ENCODE peak calls at places on chromosomes 3 and 15, in five cellular contexts. F is suprapubic skin, S is hepatocyte, J is adipocyte, O is IMR-90. K is an unnamed sample.

GRCh38 chr3:156532730-156533129 is 22.2 kb downstream of the SSR3 start:
- DNase-seq in O (no peak), F (no peak), J (no peak), S (no peak), K (no peak)

GRCh38 chr15:85587707-85588441 is 206.9 kb downstream of the KLHL25 start:
- DNase-seq in O (peak; percentile 82), S (peak; percentile 41), J (peak; percentile 56), F (no peak), K (no peak)

GRCh38 chr3:42778644-42779043 is 5.6 kb upstream of the CCDC13 start:
- DNase-seq in F (no peak), S (no peak), J (peak; percentile 44), O (peak; percentile 87), K (no peak)

GRCh38 chr3:89851974-89852621 is 744.7 kb downstream of the EPHA3 start:
- DNase-seq in J (peak; percentile 59), S (peak; percentile 83), F (no peak), O (peak; percentile 14), K (peak; percentile 52)

GRCh38 chr3:81891496-81891895 is 130.1 kb upstream of the GBE1 start:
- DNase-seq in O (no peak), S (no peak), J (no peak), F (no peak), K (no peak)

GRCh38 chr3:61563614-61564404 is 2.4 kb downstream of the PTPRG start:
- DNase-seq in F (no peak), O (no peak), J (peak; percentile 43), S (peak; percentile 19), K (no peak)

GRCh38 chr15:46127361-46127874 is 492.6 kb downstream of the SQOR start:
- DNase-seq in F (no peak), J (no peak), O (peak; percentile 86), S (no peak), K (no peak)

GRCh38 chr3:57691411-57692133 is 1.3 kb downstream of the DENND6A start:
- DNase-seq in F (no peak), J (peak; percentile 29), O (peak; percentile 7), S (no peak), K (no peak)

GRCh38 chr3:39130693-39131265 is 22.6 kb downstream of the CSRNP1 start:
- DNase-seq in O (no peak), F (no peak), J (no peak), S (no peak), K (no peak)

GRCh38 chr15:67832031-67832551 is 6.8 kb downstream of the SKOR1 start:
- DNase-seq in S (no peak), O (peak; percentile 29), J (peak; percentile 33), F (no peak), K (no peak)

GRCh38 chr3:26104856-26105255 is 315.0 kb downstream of the OXSM start:
- DNase-seq in O (no peak), S (no peak), J (no peak), F (no peak), K (no peak)
- H3K4me1 ChIP-seq in O (no peaks in the 10 kb centered on the region), S (peaks cover 13% of the 10 kb centered on the region), J (no peaks in the 10 kb centered on the region), F (no peaks in the 10 kb centered on the region), K (no peaks in the 10 kb centered on the region)

GRCh38 chr3:37458162-37458895 is 283.9 kb upstream of the LRRFIP2 start:
- DNase-seq in O (no peak), F (no peak), S (peak; percentile 30), J (no peak), K (no peak)

GRCh38 chr3:37456791-37457190 is 282.4 kb upstream of the LRRFIP2 start:
- DNase-seq in F (no peak), S (no peak), J (no peak), O (no peak), K (no peak)

GRCh38 chr3:37457392-37458065 is 283.1 kb upstream of the LRRFIP2 start:
- DNase-seq in S (no peak), F (no peak), J (peak; percentile 9), O (no peak), K (no peak)

GRCh38 chr3:37456270-37456708 is 281.9 kb upstream of the LRRFIP2 start:
- DNase-seq in J (no peak), S (no peak), O (no peak), F (no peak), K (no peak)

GRCh38 chr3:37453393-37454391 is 279.3 kb upstream of the LRRFIP2 start:
- DNase-seq in F (no peak), J (no peak), S (peak; percentile 76), O (no peak), K (peak; percentile 67)
- H3K4me1 ChIP-seq in F (peaks cover 62% of the 10 kb centered on the region), J (peaks cover 31% of the 10 kb centered on the region), S (peaks cover 29% of the 10 kb centered on the region), O (no peaks in the 10 kb centered on the region), K (peaks cover 12% of the 10 kb centered on the region)

GRCh38 chr3:50124363-50125226 is 30.5 kb upstream of the SEMA3F start:
- DNase-seq in S (no peak), O (no peak), F (no peak), J (peak; percentile 27), K (no peak)
- H3K4me1 ChIP-seq in S (peaks cover 52% of the 10 kb centered on the region), O (peaks cover 31% of the 10 kb centered on the region), F (peaks cover 56% of the 10 kb centered on the region), J (peaks cover 14% of the 10 kb centered on the region), K (peaks cover 49% of the 10 kb centered on the region)

GRCh38 chr3:47265008-47265407 is 17.6 kb downstream of the KIF9 start:
- DNase-seq in O (no peak), J (no peak), F (no peak), S (no peak), K (no peak)
- H3K4me1 ChIP-seq in O (peaks cover 6% of the 10 kb centered on the region), J (peaks cover 8% of the 10 kb centered on the region), F (peaks cover 12% of the 10 kb centered on the region), S (peaks cover 4% of the 10 kb centered on the region), K (peaks cover 12% of the 10 kb centered on the region)

DNA sequence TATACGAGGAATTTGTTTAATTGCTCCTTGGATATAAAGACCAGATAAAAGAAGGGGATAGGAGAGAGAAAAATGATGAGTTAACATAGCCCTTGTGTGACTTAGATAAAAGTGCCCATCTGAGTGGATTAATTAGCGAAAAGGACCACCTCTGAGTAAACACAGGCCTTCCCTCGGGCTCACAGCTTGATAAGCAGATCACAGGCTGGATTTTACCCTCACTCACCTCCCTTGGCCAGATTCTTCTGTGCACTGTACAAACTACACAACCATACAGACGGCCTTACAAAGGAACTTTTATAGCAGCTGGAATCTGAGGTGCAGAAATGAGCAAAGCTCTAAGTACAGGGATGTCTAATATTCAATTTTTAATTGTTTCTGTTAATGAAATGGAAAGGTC is 112.4 kb upstream of the STT3B start:
- DNase-seq in F (no peak), O (no peak), S (no peak), J (no peak), K (no peak)
- H3K4me1 ChIP-seq in F (no peaks in the 10 kb centered on the region), O (no peaks in the 10 kb centered on the region), S (peaks cover 3% of the 10 kb centered on the region), J (no peaks in the 10 kb centered on the region), K (peaks cover 7% of the 10 kb centered on the region)

GRCh38 chr3:20064796-20065564 is 24.7 kb downstream of the KAT2B start:
- DNase-seq in O (no peak), J (no peak), F (no peak), S (no peak), K (no peak)

GRCh38 chr3:20066079-20066478 is 25.8 kb downstream of the KAT2B start:
- DNase-seq in S (no peak), J (no peak), O (no peak), F (no peak), K (no peak)

GRCh38 chr3:20068512-20069177 is 28.4 kb downstream of the KAT2B start:
- DNase-seq in S (no peak), F (no peak), J (no peak), O (no peak), K (no peak)

GRCh38 chr3:20069178-20069532 is 28.9 kb downstream of the KAT2B start:
- DNase-seq in S (no peak), F (no peak), J (no peak), O (no peak), K (no peak)

GRCh38 chr3:20066848-20067617 is 26.8 kb downstream of the KAT2B start:
- DNase-seq in F (no peak), S (no peak), J (peak; percentile 75), O (no peak), K (no peak)
- H3K4me1 ChIP-seq in F (peaks cover 55% of the 10 kb centered on the region), S (peaks cover 4% of the 10 kb centered on the region), J (peaks cover 8% of the 10 kb centered on the region), O (no peaks in the 10 kb centered on the region), K (no peaks in the 10 kb centered on the region)

GRCh38 chr3:192326656-192327055 is 400.7 kb downstream of the FGF12 start:
- DNase-seq in S (no peak), O (no peak), J (no peak), F (no peak), K (no peak)
- H3K4me1 ChIP-seq in S (no peaks in the 10 kb centered on the region), O (no peaks in the 10 kb centered on the region), J (no peaks in the 10 kb centered on the region), F (no peaks in the 10 kb centered on the region), K (peaks cover 10% of the 10 kb centered on the region)